ENCODE peak calls at places on chromosome 16, in four cellular contexts. S is Caco-2, L is transverse colon, Y is prostate gland. Z is an unnamed sample. For H3K4me1, the result is how much of the 10 kb centered on the place peaks cover.

GRCh38 chr16:80123189-80123588 is 417.6 kb upstream of the DYNLRB2 start:
- DNase-seq in S (no peak), L (no peak), Y (no peak), Z (no peak)

GRCh38 chr16:86044881-86045600 is 146.1 kb downstream of the IRF8 start:
- DNase-seq in S (no peak), L (peak), Y (no peak), Z (peak)

GRCh38 chr16:30112197-30113030 is 923 bp downstream of the GDPD3 start:
- DNase-seq in S (peak), L (peak), Y (no peak), Z (no peak)

GRCh38 chr16:50711862-50712567 is 18.6 kb downstream of the NOD2 start:
- DNase-seq in S (no peak), L (no peak), Y (peak), Z (no peak)

GRCh38 chr16:55778718-55779117 is 54.2 kb downstream of the CES1 start:
- DNase-seq in S (no peak), L (no peak), Y (no peak), Z (no peak)

GRCh38 chr16:68715471-68715870 is 21.6 kb upstream of the CDH1 start:
- DNase-seq in S (no peak), L (peak), Y (no peak), Z (no peak)

GRCh38 chr16:14307623-14308356 is 236.7 kb downstream of the MRTFB start:
- DNase-seq in S (no peak), L (no peak), Y (no peak), Z (no peak)

GRCh38 chr16:19844945-19845641 is 39.6 kb downstream of the GPRC5B start:
- DNase-seq in S (no peak), L (no peak), Y (no peak), Z (no peak)

GRCh38 chr16:1823821-1824220 is 2.8 kb downstream of the HAGH start:
- DNase-seq in S (peak), L (no peak), Y (no peak), Z (no peak)

DNA sequence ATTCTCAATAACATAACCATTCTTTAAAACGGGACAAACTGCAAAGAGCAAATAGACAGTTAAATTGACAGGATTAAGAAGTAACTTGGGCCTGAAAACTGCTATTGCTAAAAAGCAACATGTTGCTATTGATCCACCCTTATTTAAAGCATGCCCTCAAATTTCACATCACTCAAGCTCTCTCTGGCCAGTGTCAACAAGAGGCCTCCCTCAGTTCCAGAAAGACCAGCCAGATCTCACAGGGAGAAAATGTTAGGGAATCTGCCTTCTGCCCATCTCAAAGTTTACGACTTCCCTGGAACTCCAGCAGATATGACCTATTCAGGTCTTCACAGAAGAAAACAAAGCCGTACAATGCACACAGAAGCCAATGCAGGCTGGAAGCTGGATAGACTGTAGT is 9.0 kb downstream of the CFAP20 start:
- DNase-seq in S (no peak), L (no peak), Y (no peak), Z (no peak)
- H3K4me1 ChIP-seq in S (under half), L (under half), Y (under half), Z (under half)

DNA sequence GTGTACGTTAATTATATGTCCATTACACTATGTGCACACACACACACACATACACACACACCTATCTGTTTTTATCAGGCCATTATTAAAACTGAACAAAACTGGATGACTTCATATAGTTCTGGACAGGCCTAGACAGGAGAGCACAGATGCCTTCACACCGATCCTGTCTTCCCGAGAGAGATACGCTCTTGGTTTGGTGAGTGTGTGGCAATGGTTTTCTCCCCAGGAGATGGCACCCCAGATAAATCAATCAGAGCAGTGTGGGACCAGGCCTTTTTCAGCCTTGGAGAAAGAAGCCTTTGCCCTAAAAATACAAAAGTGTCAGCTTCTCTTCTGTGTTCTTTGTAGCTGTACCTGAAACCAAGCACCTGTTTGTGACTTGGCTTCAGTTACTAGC is 83.7 kb downstream of the CPPED1 start:
- DNase-seq in S (no peak), L (no peak), Y (no peak), Z (no peak)
- TF ChIP-seq CTCF in S (no peak), L (no peak), Y (no peak), Z (no peak)

DNA sequence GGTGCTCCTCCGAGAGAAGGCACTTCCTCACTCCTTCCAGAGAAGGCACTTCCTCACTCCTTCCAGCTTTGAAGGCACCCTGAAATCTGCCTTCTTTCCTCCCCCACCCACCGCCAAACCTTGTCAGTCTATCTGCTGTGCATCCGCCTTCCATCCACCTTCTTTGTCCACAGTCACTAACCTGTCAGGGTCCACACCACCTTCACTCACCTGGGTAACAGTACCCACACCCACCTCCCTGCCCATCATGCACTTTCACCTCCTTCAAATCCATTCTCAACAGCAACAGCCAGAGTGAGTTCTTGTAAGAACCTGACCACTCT is 5.2 kb downstream of the CCDC102A start:
- DNase-seq in S (no peak), L (no peak), Y (no peak), Z (no peak)
- H3K4me1 ChIP-seq in S (under half), L (under half), Y (under half), Z (half or more)

GRCh38 chr16:84940670-84941551 is 70.4 kb downstream of the ZDHHC7 start:
- DNase-seq in S (no peak), L (no peak), Y (no peak), Z (no peak)
- TF ChIP-seq CTCF in S (no peak), L (no peak), Y (no peak), Z (no peak)

GRCh38 chr16:23280483-23280967 is 21.6 kb upstream of the SCNN1B start:
- DNase-seq in S (no peak), L (no peak), Y (no peak), Z (no peak)
- H3K4me1 ChIP-seq in S (under half), L (under half), Y (under half), Z (under half)

GRCh38 chr16:89193576-89194293 is 6.6 kb downstream of the SLC22A31 start:
- DNase-seq in S (no peak), L (no peak), Y (no peak), Z (no peak)
- TF ChIP-seq CTCF in S (no peak), L (no peak), Y (no peak), Z (no peak)

DNA sequence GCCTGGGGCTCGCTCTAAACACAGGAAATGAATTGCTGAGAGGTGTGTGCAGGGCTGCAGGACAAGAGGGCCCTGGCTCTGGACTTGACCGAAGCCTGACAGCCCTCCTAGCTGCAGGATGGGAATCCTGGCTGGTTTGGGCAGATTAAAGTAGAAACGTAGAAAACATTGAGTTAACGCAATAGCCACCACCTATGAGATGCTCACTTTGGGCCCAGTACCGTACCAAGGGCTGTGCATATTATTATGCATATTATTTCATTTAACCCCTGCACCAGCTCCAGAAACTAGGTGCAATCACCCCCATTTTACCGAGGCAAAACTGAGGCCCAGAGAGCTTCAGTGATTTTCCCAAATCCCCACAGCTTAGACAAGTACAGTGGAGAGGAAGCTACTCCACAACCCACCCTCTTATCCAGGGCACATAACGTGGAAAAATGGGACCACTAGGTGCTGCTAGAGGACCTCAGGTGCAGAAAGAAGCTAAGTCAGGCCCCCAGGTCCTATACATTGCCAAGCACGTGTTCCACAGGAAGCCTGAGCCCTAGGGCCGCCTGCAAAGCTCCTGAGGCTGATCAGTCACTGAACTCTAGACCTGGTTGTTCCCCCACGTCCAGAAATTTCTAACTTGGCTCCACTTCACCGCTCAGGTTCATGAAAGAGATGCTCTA is 79.2 kb downstream of the MYH11 start:
- DNase-seq in S (peak), L (no peak), Y (peak), Z (no peak)
- H3K4me1 ChIP-seq in S (under half), L (under half), Y (under half), Z (under half)

Z was measured in CD8-positive, alpha-beta T cell.